ENCODE peak calls at places on chromosomes 1 and 21, in five cellular contexts. Z is mesenchymal stem cell, Y is IMR-90, U is mammary epithelial cell, A is HCT116. S is an unnamed sample.

GRCh38 chr1:74502432-74502831 is 10.0 kb downstream of the LRRC53 start:
- DNase-seq in A (no peak), Y (peak), U (peak), Z (peak), S (peak)

GRCh38 chr1:179129702-179130473 is 48.0 kb downstream of the TOR3A start:
- DNase-seq in U (peak), A (no peak), Y (peak), Z (peak), S (peak)

GRCh38 chr1:205493241-205494085 is 11.0 kb upstream of the CDK18 start:
- DNase-seq in U (peak), A (no peak), Y (peak), Z (peak), S (no peak)

GRCh38 chr1:8825985-8826481 is 8.6 kb upstream of the RERE start:
- DNase-seq in U (no peak), A (no peak), Y (peak), Z (peak), S (peak)

GRCh38 chr1:207933205-207933800 is 22.4 kb upstream of the CD34 start:
- DNase-seq in Y (no peak), Z (no peak), U (no peak), A (no peak), S (no peak)

GRCh38 chr1:224852901-224853568 is 76.4 kb upstream of the DNAH14 start:
- DNase-seq in A (peak), U (peak), Z (peak), Y (peak), S (peak)

GRCh38 chr21:19684328-19684727 is 1280.7 kb upstream of the TMPRSS15 start:
- DNase-seq in Y (no peak), Z (no peak), U (no peak), A (no peak), S (no peak)

GRCh38 chr1:188652678-188653077 is 1823.9 kb downstream of the PLA2G4A start:
- DNase-seq in A (no peak), Y (peak), Z (peak), U (peak), S (peak)

GRCh38 chr1:30191154-30191702 is 532.2 kb downstream of the MATN1 start:
- DNase-seq in A (peak), U (no peak), Y (peak), Z (peak), S (no peak)

GRCh38 chr1:158177705-158178450 is 2.8 kb upstream of the CD1D start:
- DNase-seq in A (no peak), U (peak), Z (peak), Y (peak), S (peak)

GRCh38 chr1:40141878-40142535 is 19.2 kb upstream of the RLF start:
- DNase-seq in Y (peak), A (no peak), U (no peak), Z (no peak), S (no peak)

GRCh38 chr1:232891656-232892317 is 58.6 kb upstream of the NTPCR start:
- DNase-seq in U (no peak), A (no peak), Z (peak), Y (peak), S (no peak)

GRCh38 chr21:29885491-29885890 is 54.3 kb downstream of the GRIK1 start:
- DNase-seq in Y (no peak), A (no peak), Z (no peak), U (no peak), S (no peak)

GRCh38 chr1:41498809-41499208 is 14.3 kb upstream of the EDN2 start:
- DNase-seq in A (no peak), U (peak), Y (peak), Z (no peak), S (no peak)

GRCh38 chr1:36879613-36880012 is 154.7 kb downstream of the GRIK3 start:
- DNase-seq in U (no peak), A (no peak), Z (no peak), Y (no peak), S (no peak)

GRCh38 chr1:22154626-22155025 is 11.7 kb upstream of the WNT4 start:
- DNase-seq in Z (no peak), U (no peak), A (no peak), Y (no peak), S (no peak)

GRCh38 chr1:56453016-56453721 is 126.2 kb downstream of the PLPP3 start:
- DNase-seq in Y (no peak), U (no peak), A (no peak), Z (peak), S (no peak)

GRCh38 chr1:241611063-241611462 is 29.1 kb downstream of the CHML start:
- DNase-seq in Z (peak), A (peak), U (peak), Y (peak), S (peak)

GRCh38 chr1:172005856-172006255 is 164.6 kb downstream of the DNM3 start:
- DNase-seq in A (no peak), Z (peak), Y (peak), U (peak), S (no peak)

GRCh38 chr21:43767498-43767979 is 8.6 kb downstream of the CSTB start:
- DNase-seq in Y (no peak), U (no peak), Z (no peak), A (no peak), S (no peak)

GRCh38 chr1:247487057-247487456 is 29.2 kb upstream of the OR2B11 start:
- DNase-seq in A (peak), U (peak), Z (peak), Y (peak), S (peak)

GRCh38 chr1:7576946-7577657 is 194.0 kb upstream of the VAMP3 start:
- DNase-seq in U (no peak), Z (peak), A (peak), Y (peak), S (peak)

GRCh38 chr1:150484861-150485260 is 2.4 kb upstream of the TARS2 start:
- DNase-seq in Z (peak), U (peak), Y (peak), A (no peak), S (no peak)

GRCh38 chr1:151892190-151892589 is 17.1 kb downstream of the THEM4 start:
- DNase-seq in A (no peak), U (no peak), Z (peak), Y (peak), S (no peak)

GRCh38 chr1:115969509-115969908 is 6.8 kb upstream of the SLC22A15 start:
- DNase-seq in A (peak), Z (peak), Y (no peak), U (no peak), S (no peak)

GRCh38 chr1:30618335-30618747 is 105.0 kb downstream of the MATN1 start:
- DNase-seq in U (peak), Y (no peak), A (peak), Z (no peak), S (no peak)

GRCh38 chr1:59278780-59279354 is 18.0 kb upstream of the FGGY start:
- DNase-seq in Y (no peak), Z (no peak), A (no peak), U (no peak), S (no peak)

GRCh38 chr1:229535226-229535625 is 23.3 kb downstream of the ABCB10 start:
- DNase-seq in U (no peak), A (no peak), Y (peak), Z (no peak), S (no peak)

GRCh38 chr1:25064465-25065238 is 134.6 kb upstream of the RUNX3 start:
- DNase-seq in Y (no peak), Z (no peak), A (no peak), U (no peak), S (no peak)

GRCh38 chr1:157960773-157961172 is 32.7 kb upstream of the KIRREL1 start:
- DNase-seq in A (no peak), Y (no peak), Z (no peak), U (no peak), S (no peak)

GRCh38 chr21:46295177-46295711 is 9.1 kb downstream of the YBEY start:
- DNase-seq in Y (peak), U (no peak), A (no peak), Z (no peak), S (no peak)

GRCh38 chr1:186775881-186776560 is 52.7 kb upstream of the PLA2G4A start:
- DNase-seq in U (peak), Y (no peak), A (no peak), Z (peak), S (no peak)

GRCh38 chr1:241225741-241226140 is 131.3 kb downstream of the RGS7 start:
- DNase-seq in Z (no peak), Y (no peak), A (no peak), U (no peak), S (no peak)

GRCh38 chr1:34696230-34696629 is 58.6 kb upstream of the GJB5 start:
- DNase-seq in A (peak), Z (no peak), U (peak), Y (no peak), S (no peak)

GRCh38 chr1:61481313-61481712 is 243.6 kb downstream of the TM2D1 start:
- DNase-seq in Z (no peak), Y (no peak), U (peak), A (no peak), S (no peak)

GRCh38 chr1:9240914-9241820 is 6.6 kb downstream of the H6PD start:
- DNase-seq in Y (no peak), A (no peak), Z (no peak), U (no peak), S (no peak)

GRCh38 chr1:221712776-221713431 is 29.0 kb downstream of the DUSP10 start:
- DNase-seq in A (no peak), U (no peak), Z (no peak), Y (no peak), S (no peak)

GRCh38 chr1:44283524-44284173 is 70.4 kb downstream of the DMAP1 start:
- DNase-seq in Y (no peak), Z (no peak), U (no peak), A (no peak), S (no peak)

GRCh38 chr1:228391411-228392020 is 15.1 kb downstream of the TRIM11 start:
- DNase-seq in Y (no peak), U (no peak), A (no peak), Z (no peak), S (no peak)

GRCh38 chr21:23951251-23951650 is 1656.0 kb downstream of the MRPL39 start:
- DNase-seq in U (no peak), A (no peak), Z (no peak), Y (peak), S (peak)

GRCh38 chr21:23960769-23961168 is 1646.5 kb downstream of the MRPL39 start:
- DNase-seq in Z (no peak), Y (no peak), A (no peak), U (no peak), S (no peak)

GRCh38 chr21:23950344-23950743 is 1656.9 kb downstream of the MRPL39 start:
- DNase-seq in U (no peak), Z (no peak), Y (no peak), A (no peak), S (no peak)

GRCh38 chr21:23952269-23952668 is 1655.0 kb downstream of the MRPL39 start:
- DNase-seq in Y (no peak), U (no peak), A (no peak), Z (no peak), S (no peak)

DNA sequence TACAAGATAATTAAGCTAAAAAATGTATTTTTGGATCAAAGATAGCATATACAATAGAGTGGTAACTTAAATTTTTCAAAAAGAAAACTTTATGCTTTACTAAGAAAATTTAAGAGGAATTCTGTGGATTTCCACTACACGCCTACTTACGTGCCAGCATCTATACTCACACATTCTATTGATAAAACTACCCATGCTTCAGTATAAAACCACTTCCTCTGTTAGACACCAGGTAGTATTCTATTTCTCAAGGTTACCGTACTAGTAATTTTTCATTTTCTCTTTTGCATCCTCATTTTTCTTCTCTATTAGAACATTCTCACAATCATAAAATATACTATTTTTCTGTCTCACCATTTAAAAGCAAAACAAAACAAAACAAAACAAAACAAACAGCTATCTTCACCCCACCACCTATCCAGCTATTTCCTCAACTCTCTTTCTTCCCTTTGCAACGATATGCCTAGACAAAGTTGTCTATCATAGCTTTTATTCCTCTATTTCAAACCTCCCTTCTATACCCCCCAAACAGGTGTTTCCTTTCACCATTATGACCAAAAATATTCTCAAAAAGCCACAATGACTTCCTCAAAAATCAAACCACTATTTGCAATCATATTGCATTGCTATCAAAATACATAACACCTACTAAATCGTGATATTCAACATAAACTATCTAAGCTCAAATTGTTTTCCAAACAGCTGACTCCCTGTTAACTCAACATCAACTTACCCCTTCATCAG is 1652.0 kb downstream of the MRPL39 start:
- DNase-seq in Y (no peak), A (no peak), U (no peak), Z (no peak), S (no peak)
- H3K9ac ChIP-seq in Y (no peak), A (no peak), U (no peak), Z (no peak), S (no peak)

GRCh38 chr1:234838182-234838581 is 228.2 kb upstream of the IRF2BP2 start:
- DNase-seq in A (no peak), Y (no peak), Z (no peak), U (no peak), S (no peak)
- H3K9ac ChIP-seq in A (no peak), Y (no peak), Z (no peak), U (no peak), S (no peak)

GRCh38 chr1:153586347-153586746 is 20.7 kb upstream of the S100A2 start:
- DNase-seq in Y (no peak), U (no peak), A (no peak), Z (no peak), S (no peak)

GRCh38 chr1:153585009-153585408 is 19.4 kb upstream of the S100A2 start:
- DNase-seq in Z (no peak), U (no peak), A (no peak), Y (no peak), S (no peak)

GRCh38 chr1:153592706-153593105 is 20.2 kb downstream of the S100A16 start:
- DNase-seq in Z (no peak), Y (no peak), U (no peak), A (no peak), S (no peak)

GRCh38 chr1:153587314-153587713 is 21.7 kb upstream of the S100A2 start:
- DNase-seq in Z (no peak), A (no peak), Y (no peak), U (no peak), S (no peak)

GRCh38 chr1:153588482-153588881 is 22.8 kb upstream of the S100A2 start:
- DNase-seq in Y (peak), A (no peak), Z (no peak), U (no peak), S (no peak)
- H3K9ac ChIP-seq in Y (no peak), A (no peak), Z (no peak), U (no peak), S (no peak)

DNA sequence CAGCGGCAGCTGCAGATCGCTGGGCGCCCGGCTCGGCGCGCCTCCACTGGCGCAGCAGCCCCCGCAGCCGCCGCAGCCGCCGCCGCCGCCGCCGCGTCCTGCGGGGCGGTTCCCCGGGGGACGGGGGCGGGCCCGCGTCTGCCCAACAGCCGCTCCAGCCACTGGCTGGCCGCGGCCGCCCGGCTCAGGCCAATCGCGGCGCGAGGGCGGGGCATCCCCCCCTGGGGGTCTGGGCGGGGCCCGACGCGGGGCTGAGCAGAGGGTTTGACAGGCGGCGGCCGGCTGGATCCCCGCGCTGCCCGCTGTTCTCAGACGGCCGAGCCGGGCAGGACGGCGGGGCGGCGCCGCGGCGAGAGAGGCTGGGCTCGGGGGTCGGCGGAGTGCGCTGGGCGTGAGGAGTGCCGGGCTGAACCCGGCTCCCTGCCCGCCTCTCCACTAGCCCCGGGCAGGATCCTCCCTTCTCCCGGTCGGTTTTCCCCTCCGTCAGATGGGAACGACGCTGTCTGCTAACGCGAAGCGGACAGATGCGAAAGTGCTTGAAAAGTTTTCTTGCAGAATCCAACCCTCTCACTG is at the start of gene GLIS1:
- DNase-seq in Y (peak), Z (peak), U (peak), A (peak), S (peak)
- H3K9ac ChIP-seq in Y (peak), Z (peak), U (no peak), A (peak), S (no peak)

GRCh38 chr1:87812881-87813577 is 484.3 kb downstream of the LMO4 start:
- DNase-seq in Z (no peak), A (no peak), U (no peak), Y (no peak), S (no peak)
- H3K9ac ChIP-seq in Z (no peak), A (no peak), U (no peak), Y (no peak), S (no peak)

DNA sequence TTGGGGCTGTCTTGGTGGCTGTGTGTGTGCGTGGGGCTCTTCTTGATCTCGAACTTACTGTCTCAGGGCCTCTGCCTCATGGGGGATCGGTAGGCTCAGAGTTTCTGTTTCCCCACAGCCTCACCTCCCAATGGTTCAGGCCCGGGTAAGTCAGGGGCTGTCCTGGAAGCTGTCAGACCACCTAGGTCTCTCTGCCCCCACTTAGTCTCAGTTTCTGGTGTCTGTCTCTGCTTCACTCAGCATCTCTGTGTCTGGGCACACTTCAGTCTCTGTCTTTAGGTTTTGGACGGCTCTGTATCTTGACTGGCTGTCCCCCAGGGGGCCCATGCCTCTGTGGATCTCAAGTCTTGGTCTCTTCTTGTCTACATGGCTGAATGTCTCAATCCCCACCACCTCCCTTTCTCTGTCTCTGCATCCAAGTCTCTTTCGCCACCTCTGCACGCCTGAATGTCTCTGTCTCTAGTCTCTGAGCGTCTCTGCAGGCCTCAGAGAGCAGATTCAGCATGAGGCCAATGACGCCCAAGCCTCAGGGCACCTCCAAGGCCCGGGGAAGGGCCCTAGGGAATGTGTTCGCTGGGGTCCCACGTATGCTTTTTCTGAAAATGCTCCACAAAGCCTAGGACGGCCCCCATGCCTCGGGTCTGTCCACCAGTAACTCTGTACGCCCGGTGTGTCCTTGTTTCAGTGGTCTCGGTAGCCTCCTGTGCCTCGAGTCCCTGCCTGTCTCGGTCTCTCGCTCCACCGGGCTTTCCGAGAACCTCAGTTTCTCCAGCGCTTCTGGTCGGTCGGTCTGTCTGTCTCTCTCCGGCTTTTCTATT is 821 bp downstream of the FHL3 start:
- DNase-seq in Y (no peak), A (no peak), Z (peak), U (no peak), S (peak)
- H3K9ac ChIP-seq in Y (peak), A (peak), Z (peak), U (peak), S (peak)

GRCh38 chr21:36538761-36539160 is 58.8 kb upstream of the CLDN14 start:
- DNase-seq in U (no peak), Y (no peak), A (no peak), Z (no peak), S (no peak)

GRCh38 chr21:36533468-36533848 is 53.5 kb upstream of the CLDN14 start:
- DNase-seq in Y (no peak), U (no peak), A (no peak), Z (no peak), S (no peak)

GRCh38 chr21:36532769-36533467 is 53.0 kb upstream of the CLDN14 start:
- DNase-seq in A (no peak), Z (no peak), Y (peak), U (no peak), S (no peak)

GRCh38 chr21:36535618-36536241 is 55.8 kb upstream of the CLDN14 start:
- DNase-seq in U (peak), Y (no peak), Z (no peak), A (no peak), S (no peak)

GRCh38 chr21:36534656-36535055 is 54.7 kb upstream of the CLDN14 start:
- DNase-seq in A (no peak), Z (no peak), U (no peak), Y (no peak), S (no peak)
- H3K9ac ChIP-seq in A (no peak), Z (no peak), U (no peak), Y (no peak), S (no peak)

GRCh38 chr1:94928293-94928939 is 1.5 kb upstream of the CNN3 start:
- DNase-seq in Z (no peak), Y (no peak), U (no peak), A (no peak), S (no peak)
- H3K9ac ChIP-seq in Z (peak), Y (peak), U (no peak), A (no peak), S (peak)

GRCh38 chr21:27586326-27586725 is 619.4 kb upstream of the ADAMTS5 start:
- DNase-seq in A (no peak), U (no peak), Y (no peak), Z (peak), S (no peak)

GRCh38 chr21:27586986-27587385 is 620.1 kb upstream of the ADAMTS5 start:
- DNase-seq in A (no peak), U (no peak), Y (no peak), Z (no peak), S (no peak)

DNA sequence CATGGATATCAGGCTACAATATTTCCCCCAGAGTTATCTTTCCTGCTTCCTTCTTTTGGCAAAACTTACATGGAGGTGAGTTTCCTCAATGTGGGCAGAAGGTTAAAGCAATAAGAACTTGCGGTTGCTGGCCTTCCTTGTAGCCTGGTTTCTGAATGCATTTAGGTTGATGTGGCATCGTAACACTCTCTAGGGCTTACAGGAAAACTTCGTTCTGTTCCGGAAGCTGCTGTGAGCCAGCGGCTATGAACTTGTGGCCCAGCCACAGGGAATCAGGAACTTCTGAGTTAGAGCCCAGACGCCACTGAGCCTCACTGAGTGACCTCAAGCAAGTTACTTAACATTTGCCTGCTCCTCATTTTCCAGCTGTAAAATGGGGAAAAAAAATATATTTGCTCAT is 623.4 kb upstream of the ADAMTS5 start:
- DNase-seq in Z (no peak), A (no peak), U (no peak), Y (no peak), S (peak)
- H3K9ac ChIP-seq in Z (peak), A (no peak), U (no peak), Y (no peak), S (no peak)

S was measured in endothelial cell of umbilical vein.